ENCODE peak calls at places on chromosomes 12 and 14, in four cellular contexts. B is neural progenitor cell, Y is K562, D is fibroblast of lung. T is an unnamed sample.
A peak's percentile ranks its signal among the peaks of the same experiment; 100 is the strongest.

GRCh38 chr12:66683073-66683472 is 4.2 kb upstream of the GRIP1 start:
- DNase-seq in D (no peak), Y (no peak), B (no peak), T (no peak)

GRCh38 chr14:74979442-74980397 is 23.0 kb upstream of the EIF2B2 start:
- DNase-seq in D (peak; percentile 38), Y (no peak), B (peak; percentile 70), T (no peak)

GRCh38 chr14:103367995-103368394 is 17.2 kb upstream of the MARK3 start:
- DNase-seq in B (no peak), Y (no peak), D (no peak), T (no peak)

GRCh38 chr12:126752021-126752420 is 1514.9 kb upstream of the TMEM132C start:
- DNase-seq in B (no peak), D (no peak), Y (no peak), T (no peak)

GRCh38 chr12:94761559-94761958 is 111.2 kb upstream of the TMCC3 start:
- DNase-seq in Y (no peak), D (peak; percentile 88), B (no peak), T (no peak)

GRCh38 chr14:38108681-38109080 is 99.0 kb upstream of the SSTR1 start:
- DNase-seq in D (peak; percentile 75), B (no peak), Y (no peak), T (no peak)

GRCh38 chr12:104219361-104219892 is 3.8 kb downstream of the TXNRD1 start:
- DNase-seq in B (no peak), Y (no peak), D (peak; percentile 98), T (peak; percentile 76)

GRCh38 chr12:124011435-124012124 is 38.6 kb downstream of the ZNF664 start:
- DNase-seq in Y (no peak), B (no peak), D (no peak), T (no peak)

GRCh38 chr14:71602524-71602923 is 329.7 kb upstream of the RGS6 start:
- DNase-seq in Y (no peak), D (no peak), B (no peak), T (no peak)

GRCh38 chr12:17592472-17592871 is 497.5 kb downstream of the RERGL start:
- DNase-seq in B (no peak), Y (no peak), D (no peak), T (no peak)

GRCh38 chr12:5096241-5096880 is 52.7 kb downstream of the KCNA5 start:
- DNase-seq in B (no peak), Y (no peak), D (peak; percentile 74), T (no peak)

GRCh38 chr14:50008562-50009355 is 107.6 kb downstream of the VCPKMT start:
- DNase-seq in Y (no peak), B (no peak), D (peak; percentile 59), T (no peak)

GRCh38 chr12:132395908-132396305 is 66.5 kb upstream of the GALNT9 start:
- DNase-seq in B (no peak), D (no peak), Y (no peak), T (no peak)

GRCh38 chr12:130104596-130105253 is 57.5 kb upstream of the FZD10 start:
- DNase-seq in Y (no peak), B (peak; percentile 54), D (no peak), T (no peak)

GRCh38 chr12:66965613-66966012 is 286.7 kb upstream of the GRIP1 start:
- DNase-seq in B (no peak), D (no peak), Y (no peak), T (no peak)

GRCh38 chr12:59595557-59596231 is at the start of gene SLC16A7:
- DNase-seq in B (no peak), Y (no peak), D (peak; percentile 93), T (no peak)

GRCh38 chr12:6225630-6226001 is 25.4 kb downstream of the CD9 start:
- DNase-seq in Y (no peak), D (no peak), B (no peak), T (no peak)

GRCh38 chr12:89933911-89934310 is 225.3 kb upstream of the ATP2B1 start:
- DNase-seq in D (no peak), B (no peak), Y (no peak), T (no peak)

GRCh38 chr12:2528001-2528400 is 266.8 kb upstream of the FKBP4 start:
- DNase-seq in B (no peak), Y (no peak), D (no peak), T (no peak)

GRCh38 chr14:106395460-106396050 is 869.2 kb downstream of the TMEM121 start:
- DNase-seq in D (no peak), B (no peak), Y (no peak), T (no peak)

GRCh38 chr12:118297284-118297683 is 75.4 kb downstream of the TAOK3 start:
- DNase-seq in D (no peak), B (no peak), Y (no peak), T (no peak)

GRCh38 chr14:24634158-24634557 is at the start of gene GZMB:
- DNase-seq in D (no peak), B (no peak), Y (no peak), T (no peak)

GRCh38 chr14:54549862-54550261 is 17.1 kb upstream of the SAMD4A start:
- DNase-seq in Y (no peak), D (peak; percentile 23), B (no peak), T (no peak)

GRCh38 chr14:104295681-104296387 is 157.4 kb downstream of the KIF26A start:
- DNase-seq in Y (no peak), B (no peak), D (no peak), T (no peak)

GRCh38 chr14:24849471-24849870 is 200.5 kb downstream of the STXBP6 start:
- DNase-seq in B (no peak), D (peak; percentile 43), Y (no peak), T (no peak)

GRCh38 chr14:34436118-34436905 is 25.7 kb downstream of the SPTSSA start:
- DNase-seq in D (peak; percentile 75), B (no peak), Y (no peak), T (no peak)

GRCh38 chr14:60125918-60126317 is 34.2 kb downstream of the PCNX4 start:
- DNase-seq in B (no peak), Y (no peak), D (no peak), T (no peak)

GRCh38 chr12:26523708-26524150 is 309.3 kb downstream of the ITPR2 start:
- DNase-seq in D (peak; percentile 96), B (no peak), Y (no peak), T (peak; percentile 79)

GRCh38 chr14:104771918-104772706 is 19.2 kb downstream of the SIVA1 start:
- DNase-seq in D (no peak), Y (no peak), B (no peak), T (no peak)

GRCh38 chr14:104573930-104574329 is 5.6 kb upstream of the C14orf180 start:
- DNase-seq in B (peak; percentile 55), Y (no peak), D (no peak), T (no peak)

GRCh38 chr12:753401-754237 is 1.2 kb downstream of the WNK1 start:
- DNase-seq in Y (peak; percentile 31), D (peak; percentile 16), B (peak; percentile 57), T (no peak)

GRCh38 chr14:102279688-102280348 is 25.1 kb downstream of the MOK start:
- DNase-seq in Y (no peak), B (peak; percentile 2), D (peak; percentile 73), T (no peak)

GRCh38 chr12:80129895-80130535 is 30.7 kb downstream of the OTOGL start:
- DNase-seq in B (no peak), D (no peak), Y (no peak), T (no peak)

GRCh38 chr14:77924392-77924948 is 124.6 kb downstream of the ADCK1 start:
- DNase-seq in Y (no peak), D (no peak), B (no peak), T (no peak)

GRCh38 chr12:121872546-121873223 is 14.0 kb upstream of the HPD start:
- DNase-seq in B (no peak), Y (no peak), D (peak; percentile 98), T (no peak)

GRCh38 chr12:131989021-131989420 is 39.3 kb downstream of the EP400 start:
- DNase-seq in D (no peak), B (no peak), Y (no peak), T (no peak)

GRCh38 chr12:68042212-68042699 is 53.0 kb downstream of the IFNG-AS1 start:
- DNase-seq in Y (no peak), B (no peak), D (no peak), T (no peak)

GRCh38 chr14:61185534-61185933 is 95.6 kb downstream of the TMEM30B start:
- DNase-seq in D (no peak), B (no peak), Y (no peak), T (no peak)

GRCh38 chr14:35400707-35401421 is 3.7 kb downstream of the NFKBIA start:
- DNase-seq in Y (no peak), D (no peak), B (no peak), T (no peak)

GRCh38 chr12:111180830-111181726 is 187.8 kb downstream of the PHETA1 start:
- DNase-seq in B (no peak), Y (no peak), D (peak; percentile 46), T (peak; percentile 90)

DNA sequence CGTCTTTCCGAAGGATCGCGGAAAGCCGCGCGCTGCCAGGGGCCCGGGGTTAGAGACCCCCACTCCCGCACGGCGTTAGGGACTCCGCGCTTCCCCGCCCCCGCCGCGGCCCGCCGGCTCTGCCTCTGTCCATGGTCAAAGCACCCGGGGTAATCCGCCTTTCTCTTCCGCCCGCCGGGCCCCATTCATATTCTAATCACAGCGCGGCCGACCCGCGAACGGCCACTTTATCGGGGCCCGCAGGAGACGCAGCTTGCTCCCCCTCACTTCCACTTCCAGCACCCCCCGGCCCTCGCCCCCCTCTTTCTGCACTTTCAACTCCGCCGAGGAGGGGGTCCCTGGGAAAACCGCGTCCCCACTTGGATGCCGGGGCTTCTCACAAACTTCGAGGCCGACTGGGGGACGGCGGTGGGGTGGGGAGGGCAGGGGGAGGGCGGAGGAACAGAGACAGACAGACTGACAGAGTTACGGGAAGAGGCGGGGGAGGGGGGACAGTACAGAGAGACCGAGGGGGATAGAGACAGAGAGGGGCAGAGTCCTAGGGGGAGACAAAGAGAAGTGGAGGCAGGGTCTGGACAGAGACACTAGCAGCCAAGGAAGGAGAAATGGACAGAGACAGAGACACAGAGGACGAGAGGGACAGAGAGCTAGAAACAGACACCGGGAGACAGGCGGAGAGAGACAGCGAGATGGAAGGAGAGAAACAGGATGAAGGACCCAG is 1.1 kb upstream of the RFX4 start:
- DNase-seq in D (no peak), Y (no peak), B (peak; percentile 90), T (no peak)
- TF ChIP-seq EZH2 in D (peak; percentile 99), Y (no peak), B (peak; percentile 24), T (no peak)

GRCh38 chr12:47816646-47817271 is 2.9 kb downstream of the HDAC7 start:
- DNase-seq in B (no peak), D (no peak), Y (no peak), T (no peak)

GRCh38 chr12:47812797-47813490 is 6.8 kb downstream of the HDAC7 start:
- DNase-seq in Y (peak; percentile 91), B (peak; percentile 89), D (peak; percentile 80), T (no peak)

GRCh38 chr12:47817272-47818006 is 2.3 kb downstream of the HDAC7 start:
- DNase-seq in Y (no peak), D (no peak), B (peak; percentile 46), T (no peak)

GRCh38 chr12:47813491-47814196 is 6.1 kb downstream of the HDAC7 start:
- DNase-seq in Y (peak; percentile 53), B (peak; percentile 53), D (no peak), T (no peak)

GRCh38 chr12:47814539-47815170 is 5.0 kb downstream of the HDAC7 start:
- DNase-seq in B (no peak), D (no peak), Y (no peak), T (no peak)
- H3K9ac ChIP-seq in B (no peak overlapping the region), D (no peak overlapping the region), Y (no peak overlapping the region), T (no peak overlapping the region)

GRCh38 chr14:101197595-101198397 is 294.3 kb upstream of the RTL1 start:
- DNase-seq in Y (no peak), B (no peak), D (no peak), T (no peak)
- H3K27ac ChIP-seq in Y (no peak overlapping the region), B (no peak overlapping the region), D (no peak overlapping the region), T (no peak overlapping the region)

GRCh38 chr12:53994691-53995310 is 5.2 kb upstream of the HOXC9 start:
- DNase-seq in B (no peak), Y (peak; percentile 65), D (no peak), T (no peak)
- TF ChIP-seq EZH2 in B (peak; percentile 51), Y (no peak), D (peak; percentile 97), T (no peak)

T was measured in SK-N-MC.